ENCODE peak calls at places on chromosomes 6 and 20, in five cellular contexts. N, Z, X, D and G are unnamed samples.

GRCh38 chr6:13611715-13612114 is 3.4 kb upstream of the NOL7 start:
- DNase-seq in N (no peak), Z (no peak), X (peak), D (no peak), G (no peak)

GRCh38 chr20:51022227-51022802 is 592 bp downstream of the KCNG1 start:
- DNase-seq in N (no peak), Z (no peak), X (no peak), D (no peak), G (no peak)

GRCh38 chr6:26273673-26274595 is 91.1 kb upstream of the BTN3A2 start:
- DNase-seq in N (no peak), Z (no peak), X (peak), D (no peak), G (no peak)

GRCh38 chr20:37498066-37498702 is 22.9 kb upstream of the NNAT start:
- DNase-seq in N (no peak), Z (no peak), X (no peak), D (no peak), G (no peak)

GRCh38 chr6:35833534-35833933 is 28.4 kb downstream of the LHFPL5 start:
- DNase-seq in N (no peak), Z (no peak), X (no peak), D (no peak), G (no peak)

GRCh38 chr6:6546318-6547110 is 42.0 kb upstream of the LY86 start:
- DNase-seq in N (peak), Z (peak), X (no peak), D (peak), G (peak)

GRCh38 chr6:41874741-41875140 is 20.4 kb downstream of the USP49 start:
- DNase-seq in N (no peak), Z (no peak), X (peak), D (no peak), G (no peak)

GRCh38 chr6:98831057-98832031 is 3.0 kb upstream of the POU3F2 start:
- DNase-seq in N (peak), Z (no peak), X (no peak), D (no peak), G (no peak)

GRCh38 chr6:122151768-122152167 is 247.7 kb upstream of the HSF2 start:
- DNase-seq in N (no peak), Z (no peak), X (no peak), D (no peak), G (no peak)

GRCh38 chr20:59006864-59007757 is at the start of gene CTSZ:
- DNase-seq in N (peak), Z (peak), X (peak), D (peak), G (peak)

GRCh38 chr20:24672886-24673677 is 203.7 kb downstream of the SYNDIG1 start:
- DNase-seq in N (no peak), Z (no peak), X (peak), D (no peak), G (no peak)

GRCh38 chr6:133837801-133838349 is 51.0 kb upstream of the TCF21 start:
- DNase-seq in N (peak), Z (peak), X (no peak), D (peak), G (peak)

GRCh38 chr6:137390264-137390787 is 103.9 kb downstream of the OLIG3 start:
- DNase-seq in N (no peak), Z (no peak), X (peak), D (no peak), G (no peak)

GRCh38 chr6:47674673-47675072 is 23.7 kb upstream of the ADGRF4 start:
- DNase-seq in N (no peak), Z (no peak), X (no peak), D (no peak), G (no peak)

GRCh38 chr6:26594730-26595632 is 1.8 kb upstream of the ABT1 start:
- DNase-seq in N (no peak), Z (no peak), X (peak), D (no peak), G (no peak)

GRCh38 chr6:4958624-4959023 is 45.2 kb downstream of the RPP40 start:
- DNase-seq in N (no peak), Z (no peak), X (no peak), D (no peak), G (no peak)

GRCh38 chr6:26420607-26421235 is 18.6 kb downstream of the BTN3A1 start:
- DNase-seq in N (no peak), Z (no peak), X (peak), D (no peak), G (no peak)

GRCh38 chr20:23766531-23766930 is 15.8 kb upstream of the CST1 start:
- DNase-seq in N (no peak), Z (no peak), X (no peak), D (no peak), G (no peak)

GRCh38 chr20:48799315-48800105 is 28.3 kb downstream of the PREX1 start:
- DNase-seq in N (no peak), Z (no peak), X (peak), D (no peak), G (no peak)

GRCh38 chr20:50980071-50980681 is 21.6 kb downstream of the MOCS3 start:
- DNase-seq in N (no peak), Z (no peak), X (peak), D (no peak), G (peak)

GRCh38 chr20:61661025-61661424 is 404.7 kb downstream of the TAF4 start:
- DNase-seq in N (no peak), Z (no peak), X (no peak), D (no peak), G (no peak)

GRCh38 chr6:154566866-154567265 is 56.4 kb upstream of the CNKSR3 start:
- DNase-seq in N (no peak), Z (no peak), X (no peak), D (no peak), G (no peak)